ENCODE peak calls at places on chromosomes 7 and 10, in seven cellular contexts. B, W, G, X, N, M and Z are unnamed samples.

GRCh38 chr10:17074548-17074860 is 55.1 kb downstream of the CUBN start:
- DNase-seq in X (no peak), N (no peak), W (no peak), M (no peak), B (no peak), G (no peak), Z (no peak)

GRCh38 chr7:108321359-108321758 is 134.9 kb downstream of the NRCAM start:
- DNase-seq in M (no peak), G (no peak), W (no peak), B (no peak), N (no peak), X (no peak), Z (no peak)

GRCh38 chr10:70613941-70614340 is 11.4 kb upstream of the PRF1 start:
- DNase-seq in M (no peak), N (no peak), G (no peak), X (no peak), B (no peak), W (no peak), Z (no peak)

GRCh38 chr7:85184599-85185354 is 2.1 kb downstream of the SEMA3D start:
- DNase-seq in G (no peak), M (peak; percentile 81), N (no peak), W (peak; percentile 17), X (no peak), B (peak; percentile 7), Z (peak; percentile 21)

GRCh38 chr10:73601486-73601921 is 10.4 kb upstream of the USP54 start:
- DNase-seq in N (no peak), W (no peak), M (no peak), X (no peak), B (peak; percentile 77), G (no peak), Z (peak; percentile 43)

GRCh38 chr10:93481931-93482834 is at the start of gene MYOF:
- DNase-seq in G (peak; percentile 87), M (no peak), W (peak; percentile 65), B (peak; percentile 71), X (peak; percentile 64), N (peak; percentile 88), Z (peak; percentile 79)

GRCh38 chr10:109205929-109206585 is 717.3 kb downstream of the XPNPEP1 start:
- DNase-seq in W (no peak), N (no peak), G (no peak), X (no peak), B (no peak), M (no peak), Z (no peak)

GRCh38 chr10:66564341-66564740 is 361.5 kb upstream of the LRRTM3 start:
- DNase-seq in W (no peak), G (no peak), M (no peak), B (no peak), N (no peak), X (no peak), Z (no peak)

GRCh38 chr7:94697671-94697994 is 41.7 kb upstream of the SGCE start:
- DNase-seq in W (no peak), B (no peak), M (no peak), N (no peak), G (no peak), X (no peak), Z (no peak)

GRCh38 chr10:688621-689426 is 644 bp downstream of the DIP2C start:
- DNase-seq in B (peak; percentile 57), M (no peak), X (no peak), N (no peak), G (peak; percentile 35), W (peak; percentile 45), Z (no peak)
- TF ChIP-seq POLR2A in B (peak; percentile 19), M (no peak), X (no peak), N (no peak), G (no peak), W (no peak), Z (no peak)

GRCh38 chr10:102114861-102115618 is 5.1 kb downstream of the LDB1 start:
- DNase-seq in X (peak; percentile 94), M (peak; percentile 92), B (peak; percentile 91), N (peak; percentile 94), W (peak; percentile 88), G (peak; percentile 76), Z (peak; percentile 98)
- TF ChIP-seq CTCF in X (no peak), M (no peak), B (no peak), N (no peak), W (no peak), G (no peak), Z (no peak)

GRCh38 chr10:24466616-24466949 is 257.1 kb downstream of the ARHGAP21 start:
- DNase-seq in M (no peak), G (no peak), B (peak; percentile 48), W (no peak), N (no peak), X (no peak), Z (no peak)

GRCh38 chr10:24465899-24466615 is 257.1 kb downstream of the KIAA1217 start:
- DNase-seq in B (peak; percentile 80), M (no peak), G (peak; percentile 89), N (no peak), W (peak; percentile 78), X (no peak), Z (no peak)

GRCh38 chr10:24467605-24468004 is 256.1 kb downstream of the ARHGAP21 start:
- DNase-seq in N (no peak), G (no peak), X (no peak), B (no peak), M (no peak), W (no peak), Z (no peak)

GRCh38 chr10:24468281-24468751 is 255.4 kb downstream of the ARHGAP21 start:
- DNase-seq in W (no peak), M (no peak), B (peak; percentile 58), G (no peak), X (no peak), N (no peak), Z (no peak)

DNA sequence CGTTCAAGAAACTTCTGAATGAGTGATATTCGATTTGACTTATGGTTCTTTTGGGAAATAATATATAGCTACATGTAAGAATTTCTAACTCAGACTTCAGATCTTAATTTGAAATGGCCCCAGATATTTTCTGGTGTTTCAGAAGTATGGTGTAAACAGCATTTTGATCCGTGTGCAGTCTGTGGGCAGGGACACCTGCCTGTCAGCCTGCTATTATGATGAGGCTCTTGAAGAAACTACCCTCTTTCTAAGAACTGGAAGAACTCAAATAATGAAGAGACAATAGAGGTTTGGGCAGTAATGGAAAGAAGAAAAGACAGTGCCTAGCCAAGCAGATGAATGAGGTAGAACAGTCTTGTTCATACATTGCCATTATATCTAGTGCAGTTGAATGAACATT is 256.6 kb downstream of the ARHGAP21 start:
- DNase-seq in X (no peak), N (no peak), G (peak; percentile 11), B (no peak), W (no peak), M (no peak), Z (no peak)
- H3K4me3 ChIP-seq in X (no peak overlapping the region), N (no peak overlapping the region), G (peak overlapping the region; percentile 46), B (no peak overlapping the region), W (peak overlapping the region; percentile 13), M (peak overlapping the region; percentile 5), Z (no peak overlapping the region)

DNA sequence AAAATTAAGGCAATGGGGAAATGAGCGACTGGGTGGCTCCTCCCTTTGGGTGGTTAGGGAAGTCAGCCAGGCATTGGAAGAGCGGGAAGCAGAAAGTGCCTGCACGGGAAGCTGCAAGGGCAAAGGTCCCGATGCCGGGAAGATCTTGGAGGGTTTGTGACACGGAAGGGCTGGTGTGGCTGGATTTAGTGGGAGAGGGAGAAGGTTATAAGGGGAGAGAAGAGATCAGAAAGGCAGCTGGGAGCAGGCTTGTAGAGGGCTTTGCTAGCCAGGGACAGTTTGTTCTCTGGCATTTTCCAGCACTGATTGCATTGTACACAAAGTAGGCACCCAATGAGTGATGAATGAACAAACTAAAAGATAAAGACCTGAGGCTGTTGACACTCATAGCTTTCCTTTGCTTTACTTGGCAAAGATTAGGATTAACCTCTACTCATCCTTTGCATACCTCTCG is 67.7 kb downstream of the NAMPT start:
- DNase-seq in N (peak; percentile 83), X (peak; percentile 69), W (peak; percentile 80), M (peak; percentile 85), G (peak; percentile 38), B (peak; percentile 72), Z (peak; percentile 77)
- TF ChIP-seq POLR2A in N (no peak), X (no peak), W (no peak), M (no peak), G (no peak), B (peak; percentile 66), Z (no peak)

GRCh38 chr7:27929127-27929526 is 189.2 kb downstream of the TAX1BP1 start:
- DNase-seq in G (no peak), B (no peak), W (no peak), X (no peak), M (no peak), N (no peak), Z (no peak)

GRCh38 chr7:27928001-27928400 is 188.0 kb downstream of the TAX1BP1 start:
- DNase-seq in N (no peak), B (no peak), X (no peak), W (no peak), G (no peak), M (no peak), Z (no peak)

GRCh38 chr7:27930910-27931476 is 191.0 kb downstream of the TAX1BP1 start:
- DNase-seq in B (no peak), G (no peak), X (no peak), N (no peak), W (no peak), M (no peak), Z (no peak)

GRCh38 chr7:27936244-27937102 is 196.5 kb downstream of the TAX1BP1 start:
- DNase-seq in G (no peak), X (no peak), B (no peak), W (no peak), M (no peak), N (no peak), Z (no peak)

DNA sequence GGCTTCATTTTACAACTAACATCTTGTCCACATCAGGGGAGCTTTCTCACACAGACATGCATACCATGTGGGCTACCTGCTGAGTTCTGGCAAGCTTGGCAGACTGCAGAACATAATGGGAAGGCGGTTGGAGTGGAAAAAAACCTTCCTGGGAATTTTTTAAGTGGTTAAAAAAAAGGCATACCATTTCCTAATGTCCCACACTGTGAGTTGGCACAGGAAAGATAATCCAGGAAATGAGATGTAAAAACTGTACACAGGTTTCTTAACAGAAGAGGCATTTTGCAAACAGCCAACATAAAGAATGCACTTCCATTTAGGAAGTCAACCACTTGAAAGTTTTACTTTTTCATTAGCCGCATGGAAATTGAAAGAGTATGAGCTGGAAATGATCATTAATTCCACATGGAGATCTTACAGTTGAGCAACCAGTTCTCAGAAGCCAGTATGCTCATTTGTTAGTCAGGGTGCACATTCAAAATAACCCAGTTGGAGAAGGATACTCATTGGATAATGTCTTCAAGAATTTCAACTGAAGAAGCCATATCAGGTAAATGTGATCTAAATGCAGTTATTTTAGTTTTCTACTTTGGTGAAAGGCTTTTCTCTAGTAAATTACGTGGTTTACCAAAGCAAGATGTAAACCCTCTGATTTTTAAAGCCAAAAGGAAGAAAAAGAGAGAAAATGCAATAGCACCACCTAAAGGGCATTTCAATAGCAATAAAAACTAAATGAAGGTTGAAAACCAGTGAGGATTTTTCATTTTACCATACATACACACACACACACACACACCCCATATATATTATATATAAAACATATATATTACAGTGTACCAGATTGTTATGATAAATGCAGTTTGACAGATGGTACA is 194.0 kb downstream of the TAX1BP1 start:
- DNase-seq in G (no peak), N (no peak), W (no peak), X (no peak), B (no peak), M (no peak), Z (no peak)
- TF ChIP-seq CTCF in G (peak; percentile 29), N (no peak), W (peak; percentile 35), X (peak; percentile 24), B (peak; percentile 26), M (peak; percentile 8), Z (no peak)